ENCODE peak calls at places on chromosomes 3 and 15, in six cellular contexts. R, D, Q, V, E and A are unnamed samples.

GRCh38 chr3:134795776-134796312 is 784 bp downstream of the EPHB1 start:
- DNase-seq in R (peak; percentile 56), D (no peak), Q (no peak), V (no peak), E (peak; percentile 81), A (peak; percentile 62)

GRCh38 chr15:89326316-89326715 is 8.3 kb downstream of the POLG start:
- DNase-seq in R (no peak), D (no peak), Q (no peak), V (no peak), E (no peak), A (no peak)

GRCh38 chr3:15380980-15381890 is 46.1 kb downstream of the METTL6 start:
- DNase-seq in R (no peak), D (no peak), Q (no peak), V (no peak), E (no peak), A (no peak)

GRCh38 chr15:96344120-96344705 is 13.7 kb downstream of the NR2F2 start:
- DNase-seq in R (peak; percentile 32), D (no peak), Q (no peak), V (no peak), E (peak; percentile 55), A (peak; percentile 24)

GRCh38 chr3:183182073-183182472 is 19.5 kb upstream of the LAMP3 start:
- DNase-seq in R (no peak), D (no peak), Q (no peak), V (no peak), E (peak; percentile 35), A (no peak)

GRCh38 chr3:184740509-184741258 is 28.8 kb upstream of the MAGEF1 start:
- DNase-seq in R (no peak), D (no peak), Q (no peak), V (no peak), E (no peak), A (no peak)

GRCh38 chr15:60797444-60798040 is 318.6 kb upstream of the ICE2 start:
- DNase-seq in R (no peak), D (no peak), Q (no peak), V (no peak), E (no peak), A (no peak)

GRCh38 chr15:61034793-61035710 is 194.1 kb downstream of the RORA start:
- DNase-seq in R (no peak), D (no peak), Q (no peak), V (no peak), E (no peak), A (no peak)

GRCh38 chr15:81379269-81379668 is 5.3 kb upstream of the TMC3 start:
- DNase-seq in R (no peak), D (no peak), Q (no peak), V (no peak), E (no peak), A (no peak)

GRCh38 chr15:73467758-73468157 is 24.8 kb downstream of the REC114 start:
- DNase-seq in R (peak; percentile 72), D (no peak), Q (no peak), V (no peak), E (no peak), A (no peak)

GRCh38 chr15:91890614-91891013 is 37.1 kb downstream of the SLCO3A1 start:
- DNase-seq in R (no peak), D (no peak), Q (no peak), V (no peak), E (peak; percentile 13), A (no peak)

DNA sequence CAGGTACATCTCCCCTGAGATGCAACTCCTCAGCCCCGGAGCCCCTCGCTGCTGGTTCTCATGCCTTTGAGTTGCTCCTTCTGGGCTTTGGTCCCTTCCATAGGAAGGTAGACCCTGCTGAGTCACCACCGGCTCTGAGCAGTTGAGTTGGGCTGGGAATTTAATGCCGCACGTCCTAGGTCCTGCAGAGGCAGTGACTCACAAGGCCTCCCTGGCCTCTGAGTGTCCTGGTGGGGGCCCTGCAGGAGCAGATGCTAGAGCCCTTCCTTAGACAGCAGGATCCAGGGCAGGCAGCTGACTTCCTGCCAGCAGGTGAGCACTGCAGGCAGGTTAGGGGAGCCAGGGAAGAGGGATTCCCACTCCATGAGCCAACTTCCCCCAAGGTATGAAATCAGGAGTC is 5.5 kb upstream of the NTRK3 start:
- DNase-seq in R (no peak), D (no peak), Q (no peak), V (no peak), E (no peak), A (no peak)
- TF ChIP-seq CREB1 in R (no peak), D (no peak), Q (no peak), V (no peak), E (no peak), A (no peak)

GRCh38 chr3:124552224-124552623 is 178.0 kb upstream of the UMPS start:
- DNase-seq in R (no peak), D (peak; percentile 94), Q (no peak), V (no peak), E (no peak), A (no peak)
- TF ChIP-seq CREB1 in R (no peak), D (peak; percentile 56), Q (no peak), V (no peak), E (no peak), A (no peak)

DNA sequence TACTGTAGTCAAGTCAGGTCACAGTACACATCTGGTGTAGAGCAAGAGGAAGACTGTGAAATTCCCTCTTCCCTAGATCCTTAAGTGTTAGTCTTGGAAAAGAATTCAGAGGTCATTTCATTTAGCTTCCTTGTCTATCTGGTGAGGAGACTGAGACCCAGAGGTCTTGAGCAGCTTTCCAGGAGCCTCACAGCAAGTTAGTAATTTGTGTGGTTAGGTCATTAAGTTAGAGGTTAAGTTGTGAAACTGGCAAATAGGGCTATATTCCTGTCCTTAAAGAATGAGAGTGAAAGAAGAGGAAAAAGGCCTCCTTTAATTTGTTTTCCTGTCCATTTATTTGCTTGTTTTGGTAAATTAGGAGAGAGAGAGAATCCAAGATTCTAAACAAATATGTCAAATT is 9.0 kb downstream of the PODXL2 start:
- DNase-seq in R (no peak), D (no peak), Q (no peak), V (no peak), E (no peak), A (no peak)
- TF ChIP-seq CREB1 in R (no peak), D (no peak), Q (no peak), V (no peak), E (no peak), A (no peak)

DNA sequence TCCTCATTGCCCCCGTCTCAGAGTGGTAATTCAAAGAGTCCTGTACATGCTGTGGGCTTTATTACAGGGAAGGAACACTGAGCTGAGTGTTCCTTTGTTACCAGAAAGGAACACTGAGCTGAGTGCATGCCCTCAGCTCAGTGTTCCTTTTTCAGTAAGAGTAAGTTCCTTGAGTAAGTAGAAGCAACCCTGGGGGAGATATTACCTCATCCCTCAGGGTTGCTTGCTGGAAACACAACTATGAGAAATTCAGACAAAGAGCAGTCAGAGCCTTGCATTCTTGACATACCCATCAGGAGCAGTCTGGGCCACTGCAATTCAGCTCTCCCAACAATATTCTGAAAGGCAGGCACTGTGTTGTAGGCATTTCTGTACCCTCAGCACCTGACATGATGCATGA is 17.0 kb downstream of the CHRM5 start:
- DNase-seq in R (peak; percentile 56), D (no peak), Q (no peak), V (no peak), E (no peak), A (no peak)
- TF ChIP-seq CREB1 in R (no peak), D (no peak), Q (no peak), V (no peak), E (no peak), A (no peak)

GRCh38 chr3:151305081-151305777 is 11.4 kb downstream of the GPR87 start:
- DNase-seq in R (peak; percentile 93), D (peak; percentile 87), Q (no peak), V (no peak), E (peak; percentile 63), A (peak; percentile 76)
- TF ChIP-seq CREB1 in R (no peak), D (no peak), Q (no peak), V (no peak), E (no peak), A (no peak)

GRCh38 chr3:133135303-133135702 is 97.1 kb downstream of the TMEM108 start:
- DNase-seq in R (no peak), D (no peak), Q (no peak), V (no peak), E (no peak), A (no peak)

GRCh38 chr3:133137042-133137393 is 98.8 kb downstream of the TMEM108 start:
- DNase-seq in R (no peak), D (no peak), Q (no peak), V (no peak), E (no peak), A (no peak)

GRCh38 chr3:133138017-133138416 is 99.8 kb downstream of the TMEM108 start:
- DNase-seq in R (no peak), D (no peak), Q (peak; percentile 52), V (no peak), E (no peak), A (no peak)

DNA sequence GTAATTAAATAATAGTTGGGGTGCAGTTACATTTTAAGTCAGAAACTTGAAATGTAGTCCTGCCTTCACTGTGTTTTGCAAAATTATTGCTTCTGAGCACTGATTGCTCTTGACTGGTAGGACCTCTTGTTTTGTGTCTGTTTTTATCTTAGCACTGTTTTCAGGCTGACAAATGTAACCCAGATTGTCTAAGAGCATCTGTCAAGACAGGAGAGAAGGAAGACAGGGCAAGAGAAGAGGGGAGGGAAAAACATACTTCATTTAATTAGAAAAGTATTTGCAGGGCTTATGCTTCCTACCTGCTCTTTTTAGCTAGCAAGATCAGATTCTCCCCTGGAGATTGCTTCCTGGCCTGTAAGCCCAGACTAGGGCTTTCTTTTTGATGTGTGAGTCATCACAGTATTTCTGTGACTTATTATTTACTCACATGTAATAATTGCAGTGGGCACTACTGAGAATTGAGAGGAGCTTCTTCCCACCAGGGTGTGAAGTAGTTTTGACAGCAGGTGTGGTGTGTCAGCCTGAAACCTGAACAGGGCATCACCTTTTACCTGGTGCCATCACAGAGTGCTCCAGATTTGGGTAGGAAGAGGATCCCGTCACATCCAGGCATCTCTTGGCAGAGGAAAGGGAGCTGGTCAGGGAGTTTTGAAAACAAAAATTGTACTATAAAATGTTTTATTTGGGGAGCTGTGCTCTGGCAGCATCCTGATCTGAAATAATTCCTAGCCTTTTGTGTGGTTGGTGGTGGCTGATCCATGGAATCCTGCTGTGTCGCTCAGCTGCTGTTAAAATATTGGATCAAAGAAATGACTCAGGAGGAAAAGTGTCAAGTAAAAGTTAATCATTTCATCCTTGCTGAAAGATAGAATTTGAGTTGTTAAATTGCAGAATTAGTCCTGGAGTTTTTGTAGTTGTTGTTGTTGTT is 98.2 kb downstream of the TMEM108 start:
- DNase-seq in R (no peak), D (no peak), Q (peak; percentile 50), V (no peak), E (no peak), A (no peak)
- TF ChIP-seq CREB1 in R (no peak), D (no peak), Q (no peak), V (no peak), E (no peak), A (no peak)

DNA sequence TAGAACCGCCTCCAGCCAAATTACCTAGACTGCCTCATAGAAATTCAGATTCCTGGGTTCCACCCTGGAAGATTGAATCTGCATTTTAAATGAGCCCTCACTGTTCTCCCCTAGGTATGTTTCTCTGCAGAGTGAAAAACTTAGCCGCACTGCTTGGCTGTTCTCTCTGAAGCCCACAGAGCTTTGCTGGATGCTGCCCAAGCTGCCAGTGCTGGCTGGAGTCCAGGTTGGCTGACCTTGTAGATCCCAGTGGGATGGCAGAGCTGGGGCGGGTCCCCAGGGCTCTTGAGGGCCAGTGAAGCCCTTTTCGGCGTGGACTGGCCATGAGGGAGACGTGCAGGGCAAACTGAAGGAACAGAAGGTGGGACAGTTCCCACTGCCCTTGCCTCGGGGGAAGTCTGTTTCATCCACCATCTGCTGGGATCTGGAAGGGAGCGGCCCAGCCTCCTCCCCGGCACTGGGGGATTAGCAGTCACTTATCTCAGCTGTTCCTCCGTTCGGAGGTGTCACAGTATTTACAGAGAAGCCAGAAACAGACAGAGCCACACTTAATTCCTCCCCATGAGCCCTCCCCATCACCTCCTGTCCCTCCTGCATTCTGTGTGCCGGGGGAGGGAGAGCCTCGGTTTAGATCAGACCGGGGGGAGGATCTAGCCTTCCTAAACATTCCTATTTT is 3.9 kb upstream of the ACTC1 start:
- DNase-seq in R (peak; percentile 41), D (no peak), Q (no peak), V (peak; percentile 35), E (peak; percentile 55), A (no peak)
- TF ChIP-seq CREB1 in R (no peak), D (no peak), Q (no peak), V (no peak), E (no peak), A (no peak)